ENCODE peak calls at places on chromosomes 2 and 18, in ten cellular contexts. O, Z, T, S, L, B, V, M, I and G are unnamed samples. For H3K27me3, the result is how much of the 10 kb centered on the place peaks cover.

GRCh38 chr2:96167407-96168013 is 22.3 kb upstream of the DUSP2 start:
- DNase-seq in O (no peak), S (peak), I (no peak), V (no peak), B (no peak), M (no peak), L (no peak), Z (no peak), T (no peak), G (no peak)

GRCh38 chr2:68463287-68463877 is 3.7 kb downstream of the FBXO48 start:
- DNase-seq in S (peak), Z (peak), I (no peak), B (peak), T (peak), V (no peak), L (peak), M (peak), O (no peak), G (no peak)

GRCh38 chr2:217993817-217994459 is 8.9 kb downstream of the TNS1 start:
- DNase-seq in M (peak), B (peak), S (no peak), O (peak), Z (no peak), V (peak), L (no peak), I (peak), T (peak), G (peak)

GRCh38 chr18:75173125-75173432 is 35.9 kb downstream of the PTGR3 start:
- DNase-seq in V (no peak), Z (no peak), T (no peak), M (peak), O (no peak), B (peak), S (no peak), I (no peak), L (no peak), G (no peak)

GRCh38 chr2:15920696-15921095 is 19.7 kb upstream of the MYCN start:
- DNase-seq in O (no peak), V (no peak), T (no peak), I (no peak), S (no peak), Z (no peak), M (no peak), B (no peak), L (no peak), G (no peak)

GRCh38 chr2:168059758-168060157 is 187.6 kb downstream of the STK39 start:
- DNase-seq in I (no peak), O (no peak), M (no peak), S (no peak), Z (no peak), B (no peak), T (no peak), L (no peak), V (no peak), G (no peak)

GRCh38 chr2:162929571-162929970 is 91.0 kb upstream of the KCNH7 start:
- DNase-seq in L (no peak), T (peak), M (no peak), I (no peak), B (no peak), V (no peak), Z (no peak), O (no peak), S (peak), G (peak)

GRCh38 chr2:205660521-205661124 is 21.7 kb upstream of the NRP2 start:
- DNase-seq in B (peak), I (no peak), S (peak), T (peak), M (no peak), L (peak), O (no peak), Z (peak), V (no peak), G (no peak)

GRCh38 chr2:40317047-40317446 is 134.8 kb downstream of the SLC8A1 start:
- DNase-seq in L (no peak), T (no peak), O (no peak), V (no peak), Z (no peak), M (no peak), S (peak), I (no peak), B (no peak), G (no peak)

GRCh38 chr18:79581911-79582310 is 97.7 kb upstream of the CTDP1 start:
- DNase-seq in B (no peak), L (no peak), M (no peak), V (no peak), S (no peak), T (no peak), Z (no peak), I (no peak), O (peak), G (peak)

GRCh38 chr2:135916232-135916631 is 40.0 kb upstream of the MCM6 start:
- DNase-seq in I (no peak), M (peak), O (no peak), T (peak), Z (no peak), L (peak), B (peak), V (no peak), S (peak), G (no peak)

GRCh38 chr18:77403969-77404535 is 154.4 kb downstream of the GALR1 start:
- DNase-seq in L (no peak), V (no peak), I (no peak), T (no peak), S (no peak), O (no peak), M (no peak), Z (no peak), B (no peak), G (no peak)

GRCh38 chr2:105447476-105447875 is 48.6 kb upstream of the FHL2 start:
- DNase-seq in V (no peak), T (no peak), Z (no peak), M (no peak), S (peak), I (no peak), O (no peak), B (no peak), L (no peak), G (no peak)

GRCh38 chr18:50194623-50195532 is at the start of gene MYO5B:
- DNase-seq in I (peak), L (no peak), S (no peak), T (peak), O (no peak), V (peak), M (peak), Z (no peak), B (peak), G (peak)

GRCh38 chr2:230416061-230416721 is at the start of gene SP100:
- DNase-seq in L (peak), S (peak), M (peak), Z (peak), V (peak), T (peak), B (peak), I (peak), O (peak), G (peak)

GRCh38 chr2:229154381-229154780 is 116.7 kb downstream of the PID1 start:
- DNase-seq in I (no peak), B (no peak), T (no peak), V (no peak), L (no peak), Z (no peak), O (no peak), S (peak), M (no peak), G (no peak)

GRCh38 chr2:101007415-101008345 is 5.6 kb downstream of the RPL31 start:
- DNase-seq in B (no peak), Z (no peak), T (no peak), V (no peak), O (no peak), S (no peak), I (no peak), M (peak), L (no peak), G (no peak)

GRCh38 chr18:41096504-41096903 is 858.5 kb upstream of the PIK3C3 start:
- DNase-seq in V (no peak), L (no peak), T (no peak), M (no peak), S (peak), Z (no peak), B (no peak), O (no peak), I (no peak), G (no peak)

GRCh38 chr2:54803783-54804758 is 80.6 kb downstream of the EML6 start:
- DNase-seq in T (no peak), O (no peak), M (no peak), V (no peak), S (peak), I (no peak), Z (no peak), L (no peak), B (peak), G (no peak)

GRCh38 chr2:119367472-119368099 is 809 bp downstream of the DBI start:
- DNase-seq in V (peak), I (peak), O (peak), Z (no peak), S (no peak), T (no peak), M (peak), L (peak), B (peak), G (peak)

GRCh38 chr2:171009386-171009785 is 80.3 kb downstream of the GORASP2 start:
- DNase-seq in B (no peak), I (no peak), L (no peak), T (no peak), Z (no peak), M (no peak), O (no peak), V (no peak), S (no peak), G (no peak)

GRCh38 chr2:195663007-195663406 is 6.0 kb downstream of the SLC39A10 start:
- DNase-seq in T (no peak), I (no peak), B (no peak), V (no peak), S (no peak), M (no peak), O (no peak), Z (no peak), L (no peak), G (no peak)

GRCh38 chr2:186255823-186256222 is 230.2 kb upstream of the ZC3H15 start:
- DNase-seq in I (no peak), T (no peak), Z (no peak), S (no peak), L (no peak), V (no peak), O (no peak), M (peak), B (no peak), G (no peak)

GRCh38 chr2:74864728-74865722 is 31.1 kb downstream of the HK2 start:
- DNase-seq in B (no peak), I (no peak), V (no peak), Z (no peak), S (peak), L (peak), O (no peak), T (peak), M (peak), G (peak)

GRCh38 chr2:65055427-65056214 is 595 bp upstream of the CEP68 start:
- DNase-seq in S (no peak), T (no peak), I (no peak), Z (no peak), B (no peak), L (no peak), V (peak), O (peak), M (no peak), G (peak)

GRCh38 chr2:43084699-43085091 is 141.7 kb downstream of the ZFP36L2 start:
- DNase-seq in L (no peak), I (no peak), B (no peak), M (no peak), Z (no peak), V (no peak), S (peak), T (no peak), O (peak), G (no peak)

GRCh38 chr2:207813942-207814341 is 44.2 kb upstream of the FZD5 start:
- DNase-seq in M (peak), V (no peak), Z (no peak), L (no peak), T (no peak), O (no peak), I (no peak), B (no peak), S (no peak), G (no peak)

GRCh38 chr2:224565452-224566035 is 19.6 kb downstream of the CUL3 start:
- DNase-seq in L (no peak), T (no peak), M (no peak), V (no peak), O (no peak), Z (no peak), B (no peak), S (no peak), I (no peak), G (no peak)

GRCh38 chr2:102147935-102148334 is 5.4 kb downstream of the IL1R1 start:
- DNase-seq in Z (no peak), V (no peak), I (no peak), L (no peak), T (no peak), M (no peak), S (peak), B (no peak), O (no peak), G (no peak)

GRCh38 chr18:75358928-75359327 is 68.6 kb downstream of the SMIM21 start:
- DNase-seq in I (no peak), S (peak), T (no peak), V (no peak), Z (no peak), M (no peak), B (no peak), O (no peak), L (peak), G (no peak)

GRCh38 chr2:46239847-46240181 is 57.4 kb upstream of the EPAS1 start:
- DNase-seq in T (no peak), S (no peak), B (peak), V (no peak), O (no peak), I (no peak), L (no peak), M (no peak), Z (no peak), G (no peak)

GRCh38 chr2:110979834-110980612 is 140.7 kb upstream of the BCL2L11 start:
- DNase-seq in S (no peak), B (no peak), Z (no peak), T (no peak), L (no peak), I (no peak), O (no peak), V (no peak), M (peak), G (no peak)

GRCh38 chr2:131104487-131105155 is 515 bp upstream of the PLEKHB2 start:
- DNase-seq in O (no peak), Z (peak), M (peak), S (peak), T (peak), L (peak), V (peak), I (peak), B (peak), G (peak)

GRCh38 chr2:96819101-96819875 is 3.2 kb downstream of the CNNM3 start:
- DNase-seq in Z (no peak), L (no peak), I (peak), M (no peak), O (peak), S (no peak), T (no peak), V (peak), B (no peak), G (peak)

GRCh38 chr2:14231499-14231898 is 401.0 kb upstream of the LRATD1 start:
- DNase-seq in V (no peak), O (no peak), S (no peak), L (no peak), M (no peak), T (no peak), I (no peak), B (no peak), Z (no peak), G (no peak)
- H3K27me3 ChIP-seq in V (under half), O (under half), S (under half), L (under half), M (under half), T (under half), I (under half), B (under half), Z (under half), G (under half)

GRCh38 chr2:172103471-172104292 is 982 bp upstream of the DLX2 start:
- DNase-seq in M (peak), I (peak), O (peak), V (peak), Z (peak), S (peak), L (peak), T (peak), B (peak), G (peak)

GRCh38 chr2:172101008-172101706 is 1.5 kb downstream of the DLX2 start:
- DNase-seq in I (no peak), Z (no peak), L (no peak), S (no peak), T (peak), O (peak), M (peak), B (no peak), V (no peak), G (no peak)

GRCh38 chr2:172102858-172103359 is at the start of gene DLX2:
- DNase-seq in I (peak), Z (peak), L (peak), M (peak), V (peak), S (peak), O (peak), T (peak), B (peak), G (peak)

GRCh38 chr2:172101707-172102158 is 967 bp downstream of the DLX2 start:
- DNase-seq in L (no peak), S (no peak), T (peak), I (no peak), O (peak), V (no peak), B (no peak), Z (no peak), M (peak), G (no peak)

GRCh38 chr2:172102159-172102857 is 392 bp downstream of the DLX2 start:
- DNase-seq in M (no peak), V (no peak), L (peak), Z (no peak), S (no peak), B (no peak), O (peak), I (no peak), T (peak), G (no peak)
- H3K27me3 ChIP-seq in M (half or more), V (under half), L (under half), Z (under half), S (under half), B (half or more), O (under half), I (half or more), T (under half), G (half or more)

GRCh38 chr2:25177369-25177641 is 8.9 kb upstream of the POMC start:
- DNase-seq in S (no peak), L (no peak), Z (no peak), O (no peak), B (no peak), M (no peak), I (no peak), V (no peak), T (no peak), G (no peak)
- H3K27me3 ChIP-seq in S (under half), L (under half), Z (under half), O (under half), B (under half), M (under half), I (under half), V (under half), T (under half), G (under half)

DNA sequence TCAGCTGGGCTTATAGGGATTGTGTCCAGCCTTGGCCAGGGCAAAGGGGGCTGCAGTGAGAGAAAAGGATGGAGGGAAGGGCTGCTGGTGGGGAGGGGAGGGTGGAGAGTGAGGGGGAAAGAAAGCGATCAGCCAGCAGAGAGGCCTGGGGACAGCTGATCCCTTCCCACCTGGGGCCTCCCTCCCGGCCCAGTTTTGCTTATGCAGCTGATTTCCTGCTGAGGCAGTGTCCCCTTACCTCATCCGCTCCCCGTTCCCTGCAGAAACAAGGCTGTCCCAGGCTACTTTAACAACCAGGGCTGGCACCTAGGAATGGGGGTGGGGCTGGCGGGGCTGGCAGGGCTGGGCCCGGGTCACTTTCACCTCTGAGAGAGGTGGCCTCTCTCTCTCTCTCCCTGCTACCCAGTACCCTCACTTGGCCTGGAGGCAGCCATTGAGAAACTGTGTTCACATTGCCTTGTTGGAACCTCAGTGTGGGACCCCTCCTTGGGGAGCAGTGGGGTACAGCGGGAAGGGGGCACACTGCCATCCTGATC is 12.2 kb upstream of the GMPPA start:
- DNase-seq in M (peak), Z (no peak), O (no peak), I (no peak), L (no peak), S (no peak), T (no peak), V (no peak), B (no peak), G (no peak)
- H3K27me3 ChIP-seq in M (half or more), Z (under half), O (under half), I (under half), L (under half), S (under half), T (under half), V (under half), B (under half), G (half or more)

GRCh38 chr18:22167471-22168151 is 1.8 kb upstream of the GATA6 start:
- DNase-seq in V (peak), M (peak), I (peak), L (peak), O (peak), Z (no peak), T (peak), B (no peak), S (no peak), G (no peak)
- H3K27me3 ChIP-seq in V (under half), M (half or more), I (under half), L (under half), O (under half), Z (half or more), T (half or more), B (under half), S (half or more), G (half or more)

GRCh38 chr2:25164526-25164925 is 3.9 kb downstream of the POMC start:
- DNase-seq in L (no peak), I (no peak), B (no peak), Z (no peak), T (no peak), O (peak), M (no peak), V (no peak), S (no peak), G (no peak)

GRCh38 chr2:25170888-25171287 is 2.5 kb upstream of the POMC start:
- DNase-seq in T (no peak), I (no peak), V (no peak), S (no peak), Z (no peak), L (no peak), M (no peak), B (no peak), O (no peak), G (no peak)

GRCh38 chr2:25169073-25169470 is 692 bp upstream of the POMC start:
- DNase-seq in L (no peak), Z (no peak), V (no peak), I (no peak), M (no peak), S (no peak), B (no peak), O (no peak), T (no peak), G (no peak)

GRCh38 chr2:25165992-25166618 is 2.3 kb downstream of the POMC start:
- DNase-seq in O (peak), S (no peak), V (peak), I (peak), Z (no peak), T (peak), M (peak), L (no peak), B (peak), G (no peak)

DNA sequence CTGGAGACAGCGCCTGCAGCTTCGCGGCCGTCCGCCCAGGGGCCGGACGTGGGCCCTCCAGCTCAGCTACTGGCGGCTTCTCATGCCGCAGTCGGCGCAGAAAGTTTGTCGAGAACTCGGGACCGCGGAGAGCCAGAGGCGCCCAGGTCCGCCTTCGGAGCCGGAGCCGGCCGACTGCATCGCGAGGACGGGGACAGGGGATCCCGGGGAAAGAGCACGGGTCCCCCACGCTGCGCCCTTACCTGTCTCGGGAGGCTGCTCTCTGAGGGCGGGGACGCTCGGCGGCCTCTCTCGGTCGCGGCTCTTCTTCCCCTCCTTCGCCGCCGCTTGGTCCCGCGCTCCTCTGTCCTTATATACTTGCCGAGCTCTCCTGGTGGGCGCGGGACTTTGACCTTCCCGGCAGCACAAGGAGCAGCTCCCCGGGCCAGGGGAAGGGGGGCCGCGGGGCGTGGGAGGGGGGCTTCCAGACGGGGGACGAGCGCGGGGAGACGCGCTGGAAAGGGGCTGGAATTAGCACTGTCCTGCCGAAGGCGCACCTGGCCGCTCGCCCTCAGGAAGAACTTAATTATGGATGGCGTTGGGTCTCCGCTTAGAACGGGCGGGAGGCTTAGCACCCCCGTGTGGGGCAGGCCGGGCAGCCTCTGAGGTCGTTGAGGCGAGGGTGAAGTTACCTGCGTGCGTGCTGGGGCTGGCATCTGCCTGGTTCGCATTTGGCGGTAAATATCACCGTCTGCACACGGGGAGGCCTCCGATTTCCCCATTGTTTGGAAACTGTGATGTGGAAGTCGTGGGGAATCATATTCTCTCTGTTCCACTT is at the start of gene POMC:
- DNase-seq in I (no peak), B (peak), L (no peak), T (peak), Z (no peak), V (no peak), O (peak), S (peak), M (peak), G (peak)
- H3K27me3 ChIP-seq in I (under half), B (under half), L (half or more), T (half or more), Z (half or more), V (under half), O (under half), S (half or more), M (half or more), G (half or more)